ENCODE peak calls at places on chromosome 1, in five cellular contexts. T is fibroblast of lung, A is AG09309, Q is tibial nerve, B is stomach. J is an unnamed sample.

GRCh38 chr1:26693557-26694184 is 2.1 kb upstream of the ARID1A start:
- DNase-seq in T (no peak), A (no peak), Q (no peak), B (no peak), J (no peak)

GRCh38 chr1:216855810-216856209 is 132.6 kb upstream of the ESRRG start:
- DNase-seq in T (no peak), A (no peak), Q (no peak), B (no peak), J (no peak)

GRCh38 chr1:69221492-69221990 is 346.2 kb upstream of the LRRC7 start:
- DNase-seq in T (no peak), A (no peak), Q (no peak), B (no peak), J (no peak)

GRCh38 chr1:40965531-40965930 is 14.0 kb upstream of the CTPS1 start:
- DNase-seq in T (no peak), A (no peak), Q (no peak), B (no peak), J (no peak)

GRCh38 chr1:227003163-227003562 is 63.1 kb downstream of the COQ8A start:
- DNase-seq in T (no peak), A (no peak), Q (no peak), B (no peak), J (no peak)

GRCh38 chr1:30052178-30052577 is 671.2 kb downstream of the MATN1 start:
- DNase-seq in T (no peak), A (no peak), Q (no peak), B (no peak), J (no peak)

GRCh38 chr1:212225416-212225815 is 59.8 kb upstream of the PPP2R5A start:
- DNase-seq in T (no peak), A (no peak), Q (no peak), B (no peak), J (no peak)

GRCh38 chr1:169521226-169521625 is 35.5 kb upstream of the SLC19A2 start:
- DNase-seq in T (no peak), A (no peak), Q (no peak), B (no peak), J (no peak)

GRCh38 chr1:83846138-83846537 is 152.8 kb downstream of the TTLL7 start:
- DNase-seq in T (no peak), A (no peak), Q (no peak), B (no peak), J (no peak)

GRCh38 chr1:21511579-21512522 is 2.6 kb downstream of the ALPL start:
- DNase-seq in T (peak), A (peak), Q (no peak), B (peak), J (peak)

GRCh38 chr1:54289939-54290233 is 89.9 kb downstream of the MRPL37 start:
- DNase-seq in T (no peak), A (no peak), Q (no peak), B (no peak), J (no peak)

GRCh38 chr1:210237514-210237913 is 4.9 kb downstream of the SERTAD4 start:
- DNase-seq in T (no peak), A (no peak), Q (no peak), B (no peak), J (no peak)

GRCh38 chr1:29698033-29698432 is 461.7 kb downstream of the PTPRU start:
- DNase-seq in T (peak), A (no peak), Q (no peak), B (no peak), J (no peak)

GRCh38 chr1:89844236-89844807 is 23.5 kb downstream of the LRRC8D start:
- DNase-seq in T (peak), A (no peak), Q (no peak), B (no peak), J (no peak)

GRCh38 chr1:223244366-223245103 is 101.5 kb upstream of the TLR5 start:
- DNase-seq in T (peak), A (no peak), Q (no peak), B (no peak), J (no peak)

DNA sequence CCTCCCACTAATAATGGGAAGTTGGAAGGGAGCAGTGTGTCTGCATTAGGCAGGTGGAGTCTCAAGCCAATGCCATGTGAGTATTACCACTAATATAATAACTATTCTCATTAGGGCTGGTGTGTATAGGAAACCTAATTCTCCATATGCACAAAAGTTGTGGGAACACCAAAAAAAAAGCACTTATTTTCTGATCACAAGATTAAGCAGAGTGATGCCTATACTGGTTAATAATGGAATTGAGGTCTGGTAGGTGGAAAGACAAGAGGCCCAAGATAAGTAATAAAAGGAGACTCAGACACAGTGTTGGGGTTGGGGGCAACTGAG is 7.0 kb upstream of the NPL start:
- DNase-seq in T (no peak), A (no peak), Q (no peak), B (no peak), J (no peak)
- TF ChIP-seq CTCF in T (no peak), A (no peak), Q (no peak), B (peak), J (no peak)

GRCh38 chr1:101945884-101946283 is 50.8 kb downstream of the OLFM3 start:
- DNase-seq in T (no peak), A (no peak), Q (no peak), B (no peak), J (no peak)
- TF ChIP-seq CTCF in T (no peak), A (no peak), Q (no peak), B (no peak), J (no peak)

GRCh38 chr1:164857439-164857838 is 298.5 kb downstream of the PBX1 start:
- DNase-seq in T (no peak), A (no peak), Q (no peak), B (no peak), J (no peak)
- TF ChIP-seq CTCF in T (no peak), A (no peak), Q (no peak), B (no peak), J (no peak)

GRCh38 chr1:76269175-76269574 is 194.6 kb downstream of the ST6GALNAC3 start:
- DNase-seq in T (peak), A (no peak), Q (no peak), B (no peak), J (no peak)
- TF ChIP-seq CTCF in T (no peak), A (no peak), Q (no peak), B (no peak), J (no peak)

DNA sequence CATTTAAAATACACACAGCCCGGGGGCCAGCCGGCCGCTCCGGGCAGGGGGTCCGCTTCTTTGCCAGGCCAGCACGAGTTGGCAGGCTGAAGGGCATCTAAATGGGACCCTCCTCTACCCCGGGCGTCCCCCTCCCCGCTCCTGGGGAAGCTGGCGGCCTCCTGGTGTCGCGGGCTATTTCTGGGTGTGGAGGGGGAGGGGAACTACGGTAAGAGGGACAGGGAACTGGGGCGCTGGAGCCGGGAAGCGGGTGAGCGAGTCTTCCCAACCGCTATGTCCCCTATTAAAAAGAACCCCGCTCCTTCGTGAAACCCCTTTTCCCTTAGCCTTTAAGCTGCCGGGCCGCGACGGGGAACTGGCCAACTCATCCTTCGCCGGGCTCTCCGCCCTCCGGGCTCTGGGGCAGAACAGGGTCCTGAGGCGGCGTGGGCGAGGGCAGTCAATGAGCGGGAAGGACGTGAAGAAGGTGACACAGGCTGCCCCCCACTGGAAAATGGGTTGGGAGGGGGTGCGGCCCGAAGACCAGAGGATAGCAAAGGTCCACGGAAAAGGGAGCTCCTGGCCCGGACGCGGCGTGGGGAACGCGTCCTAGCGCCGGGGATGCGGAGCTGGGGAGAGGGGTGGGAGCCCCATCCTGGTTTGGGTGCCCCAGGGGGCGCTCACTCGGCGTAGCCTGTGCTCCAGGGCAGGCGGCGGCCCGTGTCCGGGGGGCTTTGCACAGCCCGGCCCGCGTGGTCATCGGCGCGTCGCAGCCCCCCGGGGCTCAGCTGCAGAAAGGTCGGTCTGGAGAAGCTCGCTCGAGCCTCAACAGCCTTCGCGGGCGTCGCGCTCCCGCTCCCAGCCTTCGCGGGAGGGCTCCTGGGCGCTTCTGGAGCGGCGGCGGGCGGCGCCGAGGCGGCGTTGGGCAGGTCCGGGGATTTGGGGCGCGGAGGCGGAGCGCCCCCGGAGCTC is 544 bp downstream of the PPM1J start:
- DNase-seq in T (no peak), A (no peak), Q (no peak), B (peak), J (no peak)
- TF ChIP-seq CTCF in T (peak), A (no peak), Q (peak), B (no peak), J (no peak)

DNA sequence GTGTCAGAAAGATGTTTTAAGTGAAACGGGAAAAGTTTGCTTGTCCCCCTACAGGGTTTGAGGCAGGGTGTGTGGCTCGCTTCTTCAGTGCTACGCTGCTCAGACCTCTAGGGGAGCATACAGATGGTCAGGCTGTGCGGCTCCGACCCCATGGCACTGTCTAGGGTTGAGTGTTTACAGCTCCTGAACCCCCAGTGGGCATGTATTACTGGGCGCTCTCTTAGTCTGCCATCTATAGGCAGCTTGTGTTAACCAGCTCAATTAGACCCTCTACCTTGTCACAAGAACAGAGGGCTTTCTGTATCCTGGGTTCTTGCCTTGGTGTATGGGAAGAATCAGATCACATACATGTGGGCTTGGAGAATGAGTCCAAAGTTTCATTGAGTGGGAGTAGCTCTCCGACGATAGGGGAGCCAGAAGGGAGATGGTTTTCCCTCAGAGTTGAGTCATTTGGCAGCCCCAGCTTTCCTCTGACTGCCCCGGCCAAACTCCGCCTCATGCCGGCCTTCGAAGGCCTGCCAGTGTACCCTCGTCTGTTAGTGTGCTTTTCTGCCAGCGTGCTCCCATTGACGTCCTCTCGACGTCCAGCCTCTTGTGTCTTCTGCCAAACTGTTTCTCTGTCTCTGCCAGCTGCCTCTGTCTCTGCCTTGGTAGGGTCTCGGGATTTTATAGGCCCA is 38.6 kb upstream of the ADGRL4 start:
- DNase-seq in T (peak), A (no peak), Q (no peak), B (no peak), J (no peak)
- TF ChIP-seq CTCF in T (peak), A (no peak), Q (no peak), B (no peak), J (no peak)

J was measured in testis.